ENCODE peak calls at places on chromosome 1, in five cellular contexts. O, Q, I, R and G are unnamed samples.

GRCh38 chr1:156511656-156512055 is 11.1 kb upstream of the MEF2D start:
- DNase-seq in I (no peak), R (no peak), O (no peak), Q (peak), G (no peak)

GRCh38 chr1:20168547-20169491 is 17.1 kb upstream of the UBXN10 start:
- DNase-seq in R (no peak), O (no peak), I (no peak), Q (no peak), G (no peak)

GRCh38 chr1:100622037-100622436 is 84.1 kb downstream of the GPR88 start:
- DNase-seq in O (no peak), I (no peak), Q (peak), R (no peak), G (no peak)

GRCh38 chr1:198162091-198162767 is 5.4 kb downstream of the NEK7 start:
- DNase-seq in R (no peak), I (no peak), Q (no peak), O (no peak), G (no peak)

GRCh38 chr1:223231011-223231572 is 88.0 kb upstream of the TLR5 start:
- DNase-seq in R (no peak), Q (no peak), I (no peak), O (no peak), G (no peak)

GRCh38 chr1:41447995-41448770 is 36.3 kb downstream of the EDN2 start:
- DNase-seq in I (no peak), R (no peak), O (no peak), Q (peak), G (no peak)

GRCh38 chr1:11227106-11228077 is 35.0 kb downstream of the MTOR start:
- DNase-seq in I (no peak), R (peak), Q (no peak), O (no peak), G (no peak)

GRCh38 chr1:204704794-204705492 is 19.4 kb upstream of the LRRN2 start:
- DNase-seq in R (no peak), O (no peak), I (no peak), Q (no peak), G (no peak)

GRCh38 chr1:53906121-53906520 is 12.1 kb downstream of the DIO1 start:
- DNase-seq in Q (no peak), I (no peak), O (no peak), R (no peak), G (no peak)
- H3K27ac ChIP-seq in Q (no peak), I (no peak), O (no peak), R (no peak), G (no peak)

DNA sequence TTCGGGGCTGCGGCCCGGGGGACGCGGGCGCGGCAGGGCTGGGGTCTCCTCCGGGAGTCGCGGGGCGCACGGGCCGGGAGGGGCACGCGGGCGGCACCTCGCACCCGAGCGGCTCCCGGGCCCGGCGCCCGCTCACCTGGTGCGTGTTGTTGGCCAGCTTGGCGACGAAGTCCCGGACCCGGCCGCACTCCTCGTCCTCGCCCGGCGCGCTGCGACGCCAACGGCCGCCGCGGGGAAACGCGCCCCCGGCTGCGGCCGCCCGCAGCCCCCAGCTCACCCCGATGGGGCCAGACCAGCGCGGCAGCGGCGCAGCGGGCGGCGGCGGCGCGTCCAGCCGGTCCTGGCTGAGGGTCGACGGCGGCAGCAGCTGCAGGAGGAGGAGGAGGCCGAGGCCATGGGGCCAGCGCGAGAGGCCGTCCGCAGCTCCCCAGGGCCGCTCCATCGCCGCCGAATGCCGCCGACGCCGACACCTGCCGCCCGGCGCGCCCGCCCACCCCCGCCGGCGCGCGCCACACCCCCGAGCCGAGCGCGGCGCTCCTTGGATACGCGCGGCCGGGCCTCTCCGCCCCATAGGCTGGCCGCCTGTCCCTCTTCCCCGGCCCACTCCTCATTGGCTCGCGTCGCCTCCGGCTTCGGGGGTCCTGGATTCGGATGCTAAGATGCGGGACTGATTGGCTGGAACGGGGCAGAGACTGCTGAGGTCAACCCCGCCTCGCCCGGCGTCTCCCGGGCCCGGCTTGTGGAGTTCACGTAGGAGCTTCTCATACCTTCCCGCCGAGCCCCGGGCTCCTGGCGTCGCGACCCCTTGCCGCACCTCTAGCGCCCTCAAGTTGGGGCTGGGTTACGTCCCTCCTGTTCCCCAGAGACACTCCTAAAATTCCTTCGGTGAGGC is at the start of gene SORT1:
- DNase-seq in R (no peak), I (peak), O (peak), Q (peak), G (peak)
- H3K27ac ChIP-seq in R (no peak), I (peak), O (no peak), Q (no peak), G (peak)

DNA sequence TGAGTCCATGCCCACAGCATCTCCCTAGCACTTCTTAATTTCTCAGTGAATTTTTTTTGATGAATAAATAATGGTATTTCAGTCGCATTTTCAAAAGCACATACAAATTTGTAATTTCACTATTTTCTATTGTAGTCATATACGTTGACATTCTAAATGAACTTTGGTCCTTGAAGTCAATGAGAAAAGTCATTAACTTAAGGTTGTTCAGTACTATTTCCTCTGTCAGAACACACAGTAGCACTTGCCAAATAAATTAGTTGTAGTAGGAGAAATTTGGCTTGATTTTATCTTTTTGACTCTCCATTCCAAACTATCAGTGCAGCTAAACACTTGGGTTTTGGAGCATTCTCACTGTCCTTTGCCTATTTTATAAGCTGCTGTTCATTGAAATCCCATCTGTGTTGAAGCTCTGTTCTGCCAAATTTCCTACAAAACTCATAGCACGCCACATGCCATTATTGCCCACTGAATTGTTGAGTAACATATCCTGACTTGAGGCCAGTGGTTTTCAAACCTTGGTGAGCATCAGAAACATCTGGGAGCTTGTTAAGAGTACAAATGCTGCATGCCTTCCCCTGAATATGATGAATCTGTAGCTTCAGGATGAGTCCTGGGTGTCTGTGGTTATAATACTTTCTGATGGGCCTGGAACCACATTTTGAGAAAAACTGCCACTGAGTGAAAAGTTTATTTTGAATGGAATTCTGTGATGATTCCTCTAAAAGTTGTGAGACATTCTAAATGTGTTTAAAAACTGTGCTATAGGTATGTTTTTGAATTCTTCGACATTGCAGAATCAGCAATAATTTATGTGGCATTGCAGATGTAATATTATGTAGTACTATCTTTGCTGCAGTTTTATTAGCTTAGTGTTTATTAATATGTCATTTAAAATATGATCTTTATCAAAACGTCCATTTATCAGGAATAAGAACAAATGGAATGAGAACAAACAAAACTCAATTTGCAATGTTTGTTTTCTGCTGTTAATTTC is 78.9 kb downstream of the DNM3 start:
- DNase-seq in I (no peak), O (no peak), Q (peak), R (no peak), G (no peak)
- H3K27ac ChIP-seq in I (no peak), O (no peak), Q (no peak), R (no peak), G (no peak)

GRCh38 chr1:26942656-26943055 is 17.6 kb downstream of the KDF1 start:
- DNase-seq in R (no peak), Q (no peak), I (no peak), O (no peak), G (no peak)
- H3K27ac ChIP-seq in R (no peak), Q (no peak), I (no peak), O (no peak), G (no peak)

GRCh38 chr1:201184734-201185453 is 5.7 kb upstream of the IGFN1 start:
- DNase-seq in R (no peak), O (no peak), Q (peak), I (no peak), G (no peak)

GRCh38 chr1:201183209-201183608 is 7.4 kb upstream of the IGFN1 start:
- DNase-seq in Q (no peak), I (no peak), O (no peak), R (no peak), G (no peak)

GRCh38 chr1:201185527-201186128 is 5.0 kb upstream of the IGFN1 start:
- DNase-seq in O (no peak), I (no peak), R (no peak), Q (no peak), G (no peak)

GRCh38 chr1:201184307-201184706 is 6.3 kb upstream of the IGFN1 start:
- DNase-seq in O (no peak), Q (peak), I (no peak), R (no peak), G (no peak)

DNA sequence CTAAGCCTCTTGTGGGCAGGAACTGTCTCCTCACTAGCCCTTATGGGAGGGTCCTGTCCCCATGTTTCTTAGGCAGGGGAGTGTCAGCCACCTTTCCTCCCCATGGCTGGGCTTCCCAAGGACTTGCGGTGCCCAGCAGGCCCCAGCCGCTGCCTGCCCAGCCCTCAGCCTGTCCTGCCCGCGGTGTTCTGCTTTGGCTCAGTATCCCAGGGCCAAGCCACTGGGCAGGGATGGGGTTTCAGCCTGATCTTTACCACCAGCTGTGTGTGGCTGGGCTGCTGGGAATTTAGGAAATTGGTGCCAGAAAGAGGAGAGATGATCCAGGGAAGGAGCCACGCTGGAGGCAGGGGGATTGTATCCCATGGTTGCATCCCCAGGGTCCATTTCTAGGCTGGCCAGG is 6.9 kb upstream of the IGFN1 start:
- DNase-seq in R (no peak), I (no peak), Q (no peak), O (no peak), G (no peak)
- H3K27ac ChIP-seq in R (no peak), I (no peak), Q (no peak), O (no peak), G (no peak)